ENCODE peak calls at places on chromosomes 5 and 9, in seven cellular contexts. J, O, Z, P, X, R and Q are unnamed samples.

GRCh38 chr5:148443998-148444397 is 60.2 kb downstream of the FBXO38 start:
- DNase-seq in J (peak; percentile 71), Z (peak; percentile 65), R (peak; percentile 28), O (peak; percentile 39), P (no peak), X (peak; percentile 55), Q (peak; percentile 41)

GRCh38 chr9:77488439-77489126 is 159.5 kb downstream of the GNA14 start:
- DNase-seq in J (no peak), O (no peak), X (no peak), P (no peak), R (no peak), Z (no peak), Q (no peak)

GRCh38 chr5:72427488-72428437 is 79.4 kb downstream of the ZNF366 start:
- DNase-seq in Z (no peak), J (no peak), R (peak; percentile 39), P (no peak), X (no peak), O (no peak), Q (peak; percentile 41)

GRCh38 chr9:110875275-110875674 is 163.0 kb downstream of the LPAR1 start:
- DNase-seq in J (peak; percentile 51), X (no peak), R (peak; percentile 66), O (no peak), Z (no peak), P (peak; percentile 19), Q (peak; percentile 30)

GRCh38 chr9:84921175-84921574 is 251.6 kb downstream of the NTRK2 start:
- DNase-seq in X (no peak), P (no peak), J (no peak), Z (no peak), O (no peak), R (no peak), Q (no peak)

GRCh38 chr9:83034587-83034986 is 28.4 kb downstream of the RASEF start:
- DNase-seq in P (no peak), R (no peak), Z (no peak), X (peak; percentile 48), J (no peak), O (no peak), Q (no peak)

GRCh38 chr5:127229185-127229889 is 61.3 kb upstream of the MEGF10 start:
- DNase-seq in X (no peak), O (no peak), R (peak; percentile 72), J (peak; percentile 67), Z (peak; percentile 47), P (peak; percentile 41), Q (peak; percentile 80)

GRCh38 chr5:1430121-1430795 is 15.0 kb downstream of the SLC6A3 start:
- DNase-seq in O (no peak), J (no peak), Z (no peak), R (no peak), X (no peak), P (no peak), Q (no peak)

GRCh38 chr5:126998201-126998631 is 32.1 kb downstream of the MARCHF3 start:
- DNase-seq in P (no peak), R (no peak), X (no peak), Z (no peak), O (no peak), J (no peak), Q (peak; percentile 50)

GRCh38 chr5:88786789-88787188 is 96.2 kb downstream of the MEF2C start:
- DNase-seq in P (no peak), J (no peak), R (no peak), X (no peak), Z (no peak), O (no peak), Q (no peak)

GRCh38 chr5:60092671-60093422 is 199.3 kb upstream of the PDE4D start:
- DNase-seq in R (no peak), O (no peak), P (no peak), J (no peak), X (peak; percentile 27), Z (peak; percentile 81), Q (no peak)

GRCh38 chr9:115189686-115190085 is 71.7 kb upstream of the TNC start:
- DNase-seq in X (no peak), O (no peak), J (no peak), Z (no peak), P (no peak), R (no peak), Q (no peak)

GRCh38 chr9:127444283-127444920 is 6.8 kb downstream of the RPL12 start:
- DNase-seq in P (no peak), R (no peak), O (no peak), J (no peak), X (no peak), Z (no peak), Q (no peak)

GRCh38 chr5:43313854-43314457 is 744 bp upstream of the HMGCS1 start:
- DNase-seq in J (no peak), O (no peak), R (no peak), Z (no peak), P (no peak), X (no peak), Q (no peak)

GRCh38 chr9:90851444-90851843 is 49.8 kb downstream of the SYK start:
- DNase-seq in P (no peak), X (no peak), R (no peak), O (no peak), Z (no peak), J (no peak), Q (no peak)
- TF ChIP-seq CTCF in P (no peak), X (no peak), R (no peak), O (no peak), Z (no peak), J (no peak), Q (no peak)

GRCh38 chr5:142204219-142204618 is 95.6 kb downstream of the NDFIP1 start:
- DNase-seq in O (no peak), R (no peak), X (no peak), Z (no peak), J (no peak), P (no peak), Q (no peak)

GRCh38 chr5:142208777-142209312 is 100.3 kb downstream of the NDFIP1 start:
- DNase-seq in R (no peak), J (no peak), X (no peak), O (no peak), Z (no peak), P (no peak), Q (no peak)

GRCh38 chr5:142211013-142211412 is 102.4 kb downstream of the NDFIP1 start:
- DNase-seq in Z (no peak), O (no peak), P (no peak), J (no peak), R (no peak), X (no peak), Q (no peak)

GRCh38 chr5:142210011-142210410 is 101.4 kb downstream of the NDFIP1 start:
- DNase-seq in Z (no peak), P (no peak), X (no peak), J (no peak), R (no peak), O (no peak), Q (no peak)

GRCh38 chr5:142206801-142207200 is 98.2 kb downstream of the NDFIP1 start:
- DNase-seq in O (no peak), Z (no peak), J (no peak), P (no peak), R (no peak), X (no peak), Q (no peak)
- TF ChIP-seq CTCF in O (no peak), Z (peak; percentile 45), J (no peak), P (no peak), R (no peak), X (peak; percentile 20), Q (no peak)

DNA sequence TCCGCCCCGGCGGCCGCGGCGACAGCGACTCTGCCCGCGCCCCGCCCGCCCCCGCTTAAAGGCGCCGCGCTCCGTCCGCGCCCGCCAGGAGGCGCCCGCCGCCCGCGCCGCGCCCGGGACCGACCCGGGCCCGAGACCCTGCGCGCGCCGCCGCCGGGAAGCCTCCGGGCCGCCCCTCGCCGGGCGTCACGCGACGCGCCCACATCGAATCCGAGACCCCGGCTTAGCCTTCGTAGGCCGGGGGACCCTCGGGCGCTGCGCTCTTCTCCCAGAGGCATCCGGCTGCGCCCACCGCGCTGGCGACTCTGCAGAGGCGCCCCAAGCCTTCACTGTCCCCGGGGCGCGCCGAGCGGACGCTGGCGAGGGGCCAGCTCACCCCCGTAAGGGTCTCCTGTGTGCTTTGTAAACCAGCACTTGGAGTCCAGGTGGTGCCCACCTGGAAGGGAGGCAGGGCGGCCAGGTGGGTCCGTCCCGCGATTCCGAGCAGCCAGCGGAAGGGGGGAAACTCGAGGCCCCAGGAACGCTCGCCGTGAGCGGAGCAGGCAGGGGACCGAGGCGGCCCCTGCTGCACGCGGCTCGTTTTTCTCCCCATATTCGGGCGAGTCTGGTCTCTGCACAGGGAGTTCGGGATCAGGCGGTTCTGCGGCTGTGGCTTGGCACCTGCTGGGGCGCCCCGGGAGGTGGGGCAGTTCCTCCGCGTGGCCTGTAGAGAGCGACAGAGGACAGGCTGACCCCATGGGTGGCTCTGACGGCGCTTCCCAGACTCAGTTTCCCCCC is 432 bp upstream of the ABCA2 start:
- DNase-seq in Z (no peak), O (no peak), X (no peak), R (peak; percentile 82), J (peak; percentile 65), P (peak; percentile 77), Q (peak; percentile 93)
- TF ChIP-seq CTCF in Z (no peak), O (peak; percentile 34), X (no peak), R (peak; percentile 22), J (no peak), P (peak; percentile 29), Q (peak; percentile 61)

GRCh38 chr9:88920645-88921044 is 70.6 kb upstream of the S1PR3 start:
- DNase-seq in P (no peak), O (no peak), J (no peak), Z (no peak), R (no peak), X (no peak), Q (no peak)
- TF ChIP-seq CTCF in P (no peak), O (no peak), J (no peak), Z (peak; percentile 47), R (no peak), X (no peak), Q (no peak)

GRCh38 chr9:79395691-79396558 is 175.8 kb upstream of the TLE4 start:
- DNase-seq in O (no peak), Z (no peak), J (no peak), R (no peak), P (no peak), X (no peak), Q (no peak)

GRCh38 chr9:79384506-79384905 is 187.3 kb upstream of the TLE4 start:
- DNase-seq in O (no peak), X (no peak), Z (no peak), R (no peak), P (no peak), J (no peak), Q (no peak)

GRCh38 chr9:79387091-79387490 is 184.7 kb upstream of the TLE4 start:
- DNase-seq in P (no peak), J (no peak), X (no peak), R (no peak), Z (no peak), O (no peak), Q (no peak)

GRCh38 chr9:79390077-79390673 is 181.6 kb upstream of the TLE4 start:
- DNase-seq in P (no peak), X (no peak), Z (no peak), O (no peak), J (no peak), R (no peak), Q (no peak)
- TF ChIP-seq CTCF in P (no peak), X (no peak), Z (no peak), O (no peak), J (no peak), R (no peak), Q (no peak)

GRCh38 chr5:17492770-17493169 is 5.3 kb upstream of the TAF11L2 start:
- DNase-seq in O (no peak), Z (no peak), X (no peak), R (no peak), P (no peak), J (no peak), Q (no peak)

GRCh38 chr5:17497446-17497845 is 585 bp upstream of the TAF11L2 start:
- DNase-seq in X (no peak), Z (no peak), J (no peak), P (no peak), R (no peak), O (no peak), Q (no peak)
- TF ChIP-seq CTCF in X (no peak), Z (no peak), J (no peak), P (no peak), R (no peak), O (no peak), Q (no peak)